ENCODE peak calls at places on chromosomes 5 and 9, in five cellular contexts. N is ovary, F is prostate gland, Q is suprapubic skin, G is HCT116. D is an unnamed sample.
A peak's percentile ranks its signal among the peaks of the same experiment; 100 is the strongest.

GRCh38 chr9:124272979-124273378 is 15.2 kb downstream of the NEK6 start:
- DNase-seq in N (no peak), F (no peak), Q (no peak), G (no peak), D (no peak)

GRCh38 chr9:68827833-68828744 is 123.0 kb downstream of the PIP5K1B start:
- DNase-seq in N (no peak), F (no peak), Q (no peak), G (no peak), D (no peak)

GRCh38 chr9:106657951-106658350 is 205.0 kb upstream of the ZNF462 start:
- DNase-seq in N (no peak), F (no peak), Q (no peak), G (no peak), D (no peak)

GRCh38 chr5:124162782-124163532 is 583.5 kb downstream of the ZNF608 start:
- DNase-seq in N (no peak), F (no peak), Q (no peak), G (no peak), D (no peak)

GRCh38 chr5:38871790-38872551 is 26.2 kb downstream of the OSMR start:
- DNase-seq in N (no peak), F (no peak), Q (no peak), G (peak; percentile 95), D (no peak)

GRCh38 chr5:15598294-15598902 is 98.4 kb downstream of the FBXL7 start:
- DNase-seq in N (no peak), F (no peak), Q (no peak), G (no peak), D (no peak)

GRCh38 chr9:90189306-90189705 is 453.3 kb downstream of the DIRAS2 start:
- DNase-seq in N (no peak), F (no peak), Q (no peak), G (no peak), D (no peak)

GRCh38 chr9:123679330-123679987 is 250.5 kb downstream of the DENND1A start:
- DNase-seq in N (no peak), F (no peak), Q (no peak), G (no peak), D (no peak)

DNA sequence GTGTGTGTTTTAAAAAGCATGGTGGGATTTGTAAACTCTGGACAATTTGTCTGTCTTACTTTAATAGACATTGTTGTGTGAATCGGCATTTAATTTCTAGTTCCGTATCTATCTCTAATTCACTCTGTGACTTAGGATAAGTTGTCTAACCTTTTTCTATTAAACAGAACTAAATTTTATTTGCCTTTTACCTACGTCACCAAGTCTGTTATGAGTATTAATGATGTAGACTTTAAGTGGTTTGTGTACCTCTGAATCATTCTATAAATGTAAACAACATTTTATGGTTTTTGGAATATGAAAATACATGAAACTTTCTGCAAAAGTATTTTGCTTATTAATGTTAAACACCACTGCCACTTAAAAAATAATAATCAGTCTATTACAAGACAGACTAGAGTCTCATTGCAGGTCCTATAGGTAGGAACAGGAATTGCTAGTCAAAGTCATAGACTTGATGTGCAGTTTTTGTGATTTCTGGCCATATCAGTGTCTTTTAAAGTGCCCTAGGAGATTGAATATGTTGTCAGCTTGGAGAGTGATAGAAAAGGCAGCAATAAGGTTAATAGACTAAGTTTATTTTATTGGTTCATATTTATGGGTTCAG is 5.6 kb downstream of the RBM27 start:
- DNase-seq in N (no peak), F (no peak), Q (no peak), G (no peak), D (no peak)
- TF ChIP-seq CTCF in N (no peak), F (no peak), Q (no peak), G (peak; percentile 45), D (no peak)

DNA sequence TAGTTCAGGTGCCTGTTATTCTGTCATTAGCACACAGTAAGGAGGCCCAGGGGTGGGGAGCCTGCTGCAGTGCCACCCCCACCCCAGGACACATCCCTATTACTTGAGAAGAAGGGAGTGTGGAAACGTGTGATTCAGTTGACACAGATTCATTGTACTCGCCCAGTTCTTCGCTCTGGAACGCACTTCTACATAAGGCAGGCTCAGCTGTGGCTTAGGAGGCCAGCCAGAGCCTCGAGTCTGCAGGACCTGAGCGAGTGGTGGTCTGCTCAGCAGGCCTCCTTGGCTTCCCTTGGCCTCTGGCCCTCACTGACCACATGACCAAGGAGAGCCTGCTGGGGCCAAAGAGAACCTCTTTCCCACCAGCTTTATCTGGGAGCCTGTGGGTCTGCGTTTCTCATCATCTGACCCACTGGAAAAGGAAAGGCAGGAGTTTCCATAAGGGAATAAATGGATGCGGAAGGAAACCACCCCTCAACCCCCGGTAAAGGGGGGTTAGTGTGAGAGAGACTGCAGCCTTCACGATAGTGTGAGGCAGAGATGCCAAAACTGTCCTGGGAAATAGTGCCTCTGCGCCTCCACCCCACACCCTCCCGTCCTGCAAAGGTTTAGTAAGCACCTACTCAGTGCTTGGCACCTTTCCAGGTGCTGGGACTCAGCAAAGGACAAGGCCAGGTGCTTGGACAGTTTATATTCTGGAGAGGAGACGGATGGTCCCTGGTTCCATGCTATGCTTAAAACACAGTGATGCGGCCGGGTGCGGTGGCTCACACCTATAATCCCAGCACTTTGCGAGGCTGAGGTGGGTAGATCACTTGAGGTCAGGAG is 73.7 kb downstream of the PPARGC1B start:
- DNase-seq in N (peak; percentile 49), F (no peak), Q (no peak), G (no peak), D (no peak)
- TF ChIP-seq POLR2A in N (no peak), F (no peak), Q (no peak), G (no peak), D (no peak)

GRCh38 chr5:111754190-111754589 is 2.8 kb downstream of the NREP start:
- DNase-seq in N (no peak), F (no peak), Q (no peak), G (no peak), D (no peak)

GRCh38 chr5:111756701-111757581 is at the start of gene NREP:
- DNase-seq in N (peak; percentile 95), F (peak; percentile 82), Q (peak; percentile 92), G (peak; percentile 71), D (peak; percentile 85)

GRCh38 chr5:111755942-111756353 is 1.0 kb downstream of the NREP start:
- DNase-seq in N (no peak), F (no peak), Q (no peak), G (no peak), D (no peak)

GRCh38 chr5:111757582-111758283 is 739 bp upstream of the NREP start:
- DNase-seq in N (peak; percentile 94), F (peak; percentile 85), Q (peak; percentile 92), G (peak; percentile 55), D (peak; percentile 98)

DNA sequence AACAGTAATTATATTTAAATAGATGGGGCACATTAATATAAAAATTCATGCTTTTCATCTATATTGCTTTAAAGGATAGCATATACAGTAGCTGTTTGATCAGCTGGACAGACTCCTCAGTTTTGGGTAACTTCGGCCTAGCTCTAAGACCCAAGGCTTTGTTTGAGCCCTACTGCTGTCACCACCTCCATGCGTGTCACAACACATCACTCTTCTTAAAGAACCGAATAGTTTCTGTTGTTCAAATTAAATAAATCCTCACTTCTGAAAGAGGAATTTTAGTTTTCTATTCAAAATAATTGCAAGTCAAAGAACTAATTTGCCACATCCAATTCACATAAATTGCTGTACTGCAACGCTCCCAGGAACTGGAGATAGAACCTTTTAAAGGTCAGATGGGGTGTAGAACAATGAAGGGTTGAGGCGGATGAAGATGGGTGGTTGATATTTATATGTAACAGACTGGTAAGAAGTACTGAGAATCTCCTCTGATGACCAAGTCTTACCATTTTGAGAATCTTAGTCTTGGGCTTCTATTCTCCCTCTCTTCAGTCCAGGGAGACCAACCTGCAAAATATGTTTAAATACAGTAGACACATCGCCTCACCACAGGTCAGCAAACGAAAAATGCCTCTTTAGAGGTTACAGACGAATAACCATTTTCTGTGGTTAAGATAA is 1.6 kb downstream of the NREP start:
- DNase-seq in N (no peak), F (no peak), Q (no peak), G (no peak), D (no peak)
- H3K4me3 ChIP-seq in N (no peak overlapping the region), F (no peak overlapping the region), Q (peak overlapping the region; percentile 60), G (no peak overlapping the region), D (no peak overlapping the region)

DNA sequence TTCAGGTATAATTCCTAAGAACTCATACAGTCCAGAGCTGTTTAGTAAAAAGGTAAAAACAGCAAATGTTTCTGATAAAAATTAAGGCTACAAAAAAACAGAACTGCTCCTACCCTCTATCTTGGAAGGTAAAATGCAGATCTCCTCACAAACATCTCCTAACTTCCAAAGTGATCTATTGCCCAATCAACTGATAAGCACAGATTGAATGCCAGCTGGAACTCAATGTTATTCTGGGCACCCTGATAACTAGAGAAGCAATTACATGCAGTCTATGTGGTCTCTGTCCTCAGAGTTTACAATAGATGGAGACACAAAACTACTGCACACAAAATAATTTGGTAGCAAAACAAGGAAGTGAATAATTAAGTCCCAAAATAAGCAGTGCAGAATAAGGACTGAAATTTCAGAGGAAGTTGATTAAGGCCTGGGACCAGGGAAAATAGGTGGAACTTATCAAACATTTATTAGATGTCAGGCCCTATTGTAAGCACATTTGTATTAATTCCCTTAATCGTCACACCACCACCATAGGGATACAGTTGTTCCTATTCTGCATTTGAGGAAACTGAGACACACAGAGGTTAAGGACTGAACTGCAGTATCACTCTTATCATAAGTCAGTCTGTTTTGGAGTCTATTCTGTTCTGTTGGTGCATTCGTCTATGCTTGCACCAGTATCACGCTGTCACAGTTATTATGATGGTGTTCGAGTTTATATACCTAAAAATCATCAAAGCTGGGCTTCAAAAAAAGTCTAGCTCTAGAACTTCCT is 102.2 kb upstream of the TARS1 start:
- DNase-seq in N (no peak), F (no peak), Q (no peak), G (no peak), D (no peak)
- TF ChIP-seq CTCF in N (no peak), F (no peak), Q (no peak), G (peak; percentile 21), D (no peak)

D was measured in lower leg skin.